ENCODE peak calls at places on chromosomes 6 and 20, in ten cellular contexts. P is endothelial cell of umbilical vein, A is uterus, N is Peyer's patch, L is ovary, G is IMR-90, O is NB4, D is suprapubic skin, Q is testis, M is body of pancreas. C is an unnamed sample.

GRCh38 chr20:25669826-25670422 is 26.7 kb downstream of the ZNF337 start:
- DNase-seq in P (no peak), A (no peak), N (no peak), L (no peak), G (peak), O (peak), D (no peak), Q (no peak), M (no peak), C (no peak)

GRCh38 chr20:32534661-32535240 is 50.4 kb downstream of the NOL4L start:
- DNase-seq in P (no peak), A (no peak), N (peak), L (no peak), G (no peak), O (peak), D (no peak), Q (no peak), M (no peak), C (no peak)

GRCh38 chr20:39645130-39645529 is 683.0 kb downstream of the DHX35 start:
- DNase-seq in P (peak), A (no peak), N (no peak), L (no peak), G (no peak), O (no peak), D (no peak), Q (no peak), M (no peak), C (no peak)

GRCh38 chr20:17155401-17155800 is 71.4 kb upstream of the PCSK2 start:
- DNase-seq in P (no peak), A (no peak), N (no peak), L (no peak), G (no peak), O (no peak), D (no peak), Q (no peak), M (no peak), C (no peak)

GRCh38 chr6:37826188-37826587 is 6.7 kb downstream of the ZFAND3 start:
- DNase-seq in P (no peak), A (no peak), N (no peak), L (no peak), G (no peak), O (no peak), D (no peak), Q (no peak), M (no peak), C (no peak)

GRCh38 chr6:10030942-10031537 is 383.8 kb downstream of the TFAP2A start:
- DNase-seq in P (no peak), A (no peak), N (no peak), L (no peak), G (no peak), O (peak), D (no peak), Q (no peak), M (no peak), C (no peak)

GRCh38 chr6:147204060-147204785 is at the start of gene STXBP5:
- DNase-seq in P (peak), A (peak), N (peak), L (peak), G (peak), O (peak), D (peak), Q (peak), M (peak), C (peak)

GRCh38 chr20:13392391-13392790 is 171.3 kb downstream of the ISM1 start:
- DNase-seq in P (no peak), A (no peak), N (no peak), L (no peak), G (no peak), O (no peak), D (no peak), Q (no peak), M (no peak), C (no peak)

GRCh38 chr6:169617562-169617961 is 84.3 kb downstream of the WDR27 start:
- DNase-seq in P (no peak), A (no peak), N (no peak), L (no peak), G (no peak), O (no peak), D (no peak), Q (no peak), M (no peak), C (no peak)

GRCh38 chr20:25090492-25091429 is 8.8 kb upstream of the VSX1 start:
- DNase-seq in P (no peak), A (no peak), N (peak), L (no peak), G (no peak), O (no peak), D (no peak), Q (no peak), M (peak), C (no peak)

GRCh38 chr6:46414398-46414797 is 76.9 kb downstream of the RCAN2 start:
- DNase-seq in P (no peak), A (no peak), N (no peak), L (no peak), G (no peak), O (no peak), D (no peak), Q (no peak), M (no peak), C (no peak)

GRCh38 chr20:62143976-62144825 is 632 bp downstream of the SS18L1 start:
- DNase-seq in P (peak), A (peak), N (peak), L (peak), G (peak), O (peak), D (no peak), Q (peak), M (peak), C (peak)

GRCh38 chr6:37514377-37514776 is 14.7 kb upstream of the CCDC167 start:
- DNase-seq in P (no peak), A (no peak), N (no peak), L (no peak), G (peak), O (peak), D (no peak), Q (no peak), M (no peak), C (no peak)

GRCh38 chr20:33554914-33555420 is 65.1 kb downstream of the CBFA2T2 start:
- DNase-seq in P (peak), A (no peak), N (peak), L (no peak), G (peak), O (peak), D (no peak), Q (no peak), M (peak), C (no peak)

GRCh38 chr6:66605011-66605410 is 898.0 kb upstream of the EYS start:
- DNase-seq in P (no peak), A (no peak), N (no peak), L (no peak), G (no peak), O (no peak), D (no peak), Q (no peak), M (no peak), C (no peak)

GRCh38 chr6:18207438-18207837 is 52.2 kb downstream of the KDM1B start:
- DNase-seq in P (no peak), A (no peak), N (no peak), L (no peak), G (no peak), O (no peak), D (no peak), Q (no peak), M (no peak), C (no peak)

GRCh38 chr6:35014786-35015185 is 125.7 kb downstream of the ANKS1A start:
- DNase-seq in P (peak), A (no peak), N (no peak), L (no peak), G (peak), O (peak), D (no peak), Q (no peak), M (no peak), C (no peak)

DNA sequence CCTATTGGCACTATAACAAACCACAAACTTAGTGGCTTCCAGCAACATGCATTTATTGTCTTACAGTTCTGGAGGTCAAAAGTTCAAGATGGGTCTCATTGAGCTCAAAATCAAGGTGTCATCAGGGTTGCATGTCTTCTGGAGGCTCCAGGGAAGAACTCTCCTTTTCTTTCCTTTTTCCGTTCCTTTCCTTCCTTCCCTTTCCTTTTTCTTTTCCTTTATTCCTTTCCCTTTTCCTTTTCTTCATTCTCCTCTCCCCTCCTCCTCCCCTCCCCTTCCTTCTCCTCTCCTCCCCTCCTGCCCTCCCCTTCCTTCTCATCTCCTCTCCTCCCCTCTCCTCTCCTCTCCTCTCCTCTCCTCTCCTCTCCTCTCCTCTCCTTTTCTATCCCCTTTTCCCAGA is 460.2 kb upstream of the CDH4 start:
- DNase-seq in P (no peak), A (no peak), N (no peak), L (no peak), G (no peak), O (no peak), D (no peak), Q (no peak), M (no peak), C (no peak)
- TF ChIP-seq POLR2A in P (no peak), A (no peak), N (no peak), L (no peak), G (no peak), O (no peak), D (no peak), Q (no peak), M (no peak), C (no peak)

DNA sequence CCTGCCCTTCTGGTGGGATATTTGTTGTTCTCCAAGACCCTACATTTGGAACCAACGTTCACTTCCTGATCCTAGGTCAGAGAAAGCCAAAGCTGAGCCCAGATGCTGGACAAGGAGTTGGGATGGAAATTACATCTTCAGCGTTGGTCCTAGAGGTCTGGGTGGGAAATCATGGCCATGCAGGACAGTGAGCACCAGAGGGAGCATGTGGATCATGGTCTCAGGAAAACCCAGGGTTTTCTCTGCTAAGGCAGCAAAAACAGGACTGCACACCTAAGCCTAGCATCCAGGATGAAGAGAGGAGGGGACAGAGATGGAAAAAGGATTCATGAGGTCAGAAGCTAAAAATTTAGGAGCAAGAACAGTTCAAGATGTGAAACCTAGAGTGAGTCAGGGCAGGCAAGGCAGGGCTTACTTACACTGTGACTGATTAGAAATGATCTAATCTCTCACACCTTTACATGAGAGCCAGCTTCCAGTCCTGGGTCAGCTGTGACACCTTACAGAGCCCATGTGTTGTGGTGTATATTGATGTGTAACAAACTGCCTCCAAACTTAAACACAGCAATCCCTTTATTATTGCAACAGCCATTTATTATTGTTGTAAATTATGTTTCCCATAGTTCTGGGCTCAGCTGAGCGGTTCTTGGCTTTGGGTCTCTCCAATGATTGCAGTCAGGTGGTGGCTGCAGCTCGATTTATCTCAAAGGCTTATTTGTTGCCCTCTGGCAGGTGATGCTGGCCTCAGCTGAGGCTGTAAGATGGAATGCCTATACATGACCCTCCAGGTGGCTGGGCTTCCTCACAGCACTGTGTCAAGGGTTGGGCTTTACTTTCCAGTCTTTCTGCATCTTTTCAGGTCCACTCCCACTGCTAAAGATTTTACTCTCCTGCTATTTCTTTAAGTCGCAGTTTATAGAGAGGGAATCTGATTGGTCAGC is 6.5 kb downstream of the C20orf202 start:
- DNase-seq in P (peak), A (no peak), N (no peak), L (no peak), G (peak), O (no peak), D (no peak), Q (no peak), M (no peak), C (no peak)
- TF ChIP-seq CTCF in P (peak), A (no peak), N (peak), L (no peak), G (peak), O (no peak), D (no peak), Q (no peak), M (no peak), C (no peak)

GRCh38 chr6:44110005-44110681 is 17.1 kb downstream of the MRPL14 start:
- DNase-seq in P (no peak), A (no peak), N (no peak), L (no peak), G (no peak), O (no peak), D (no peak), Q (no peak), M (no peak), C (no peak)
- TF ChIP-seq POLR2A in P (no peak), A (no peak), N (no peak), L (no peak), G (no peak), O (no peak), D (no peak), Q (no peak), M (no peak), C (no peak)

DNA sequence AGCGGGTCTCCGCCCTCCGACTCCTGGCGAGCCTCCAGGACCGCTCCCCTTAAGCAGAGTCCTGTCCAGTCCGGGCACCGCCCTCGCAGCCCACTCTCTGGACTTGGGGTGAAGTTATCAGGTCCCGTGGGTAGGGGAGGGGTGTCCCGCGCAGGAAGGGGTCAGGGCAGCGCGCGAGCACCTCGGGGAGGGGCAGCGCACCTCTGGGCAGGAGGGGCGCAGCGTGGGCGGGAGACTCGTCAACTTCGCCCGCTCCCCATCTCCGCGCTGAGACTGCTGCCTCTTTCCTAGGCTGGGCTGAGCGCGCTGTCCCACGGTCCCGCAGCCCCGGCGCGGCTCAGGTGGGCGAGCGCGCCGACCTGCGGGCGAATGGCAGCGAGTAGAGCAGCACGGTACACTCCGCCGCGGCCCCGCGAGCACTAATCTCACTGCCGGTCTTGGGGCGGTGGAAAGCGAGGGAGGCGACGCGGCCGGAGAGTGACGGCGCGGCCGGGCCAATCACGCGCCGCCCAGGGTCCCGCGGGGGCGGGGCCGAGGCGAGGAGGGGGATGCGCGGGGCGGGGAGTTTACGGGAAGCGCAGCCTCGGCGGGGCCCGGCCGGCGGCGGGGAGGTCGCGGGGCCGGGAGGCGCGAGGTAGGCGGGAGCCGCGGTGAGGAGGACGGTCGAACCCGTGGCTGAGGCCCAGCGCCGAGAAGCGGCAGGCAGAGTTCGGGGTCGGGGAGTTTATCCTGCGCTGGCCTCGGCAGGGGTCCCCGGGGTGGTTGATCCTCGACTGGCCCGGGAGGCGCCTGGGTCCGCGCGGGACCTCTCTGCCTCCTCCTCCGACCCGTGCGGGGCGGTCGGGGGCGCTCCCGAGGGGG is at the start of gene MAN1A1:
- DNase-seq in P (peak), A (peak), N (peak), L (peak), G (peak), O (peak), D (peak), Q (peak), M (peak), C (peak)
- TF ChIP-seq CTCF in P (no peak), A (no peak), N (peak), L (no peak), G (no peak), O (no peak), D (no peak), Q (no peak), M (no peak), C (no peak)

GRCh38 chr6:137881522-137881886 is 14.4 kb downstream of the TNFAIP3 start:
- DNase-seq in P (no peak), A (no peak), N (no peak), L (no peak), G (no peak), O (no peak), D (no peak), Q (no peak), M (no peak), C (no peak)

GRCh38 chr6:137883400-137883888 is 16.4 kb downstream of the TNFAIP3 start:
- DNase-seq in P (peak), A (no peak), N (no peak), L (no peak), G (peak), O (peak), D (no peak), Q (no peak), M (no peak), C (peak)

GRCh38 chr6:137884428-137884827 is 17.4 kb downstream of the TNFAIP3 start:
- DNase-seq in P (no peak), A (no peak), N (no peak), L (no peak), G (no peak), O (no peak), D (no peak), Q (no peak), M (no peak), C (no peak)

GRCh38 chr6:137880633-137881521 is 13.8 kb downstream of the TNFAIP3 start:
- DNase-seq in P (no peak), A (no peak), N (no peak), L (no peak), G (no peak), O (no peak), D (no peak), Q (peak), M (no peak), C (no peak)

GRCh38 chr6:137882225-137882961 is 15.3 kb downstream of the TNFAIP3 start:
- DNase-seq in P (no peak), A (no peak), N (no peak), L (no peak), G (peak), O (peak), D (no peak), Q (no peak), M (no peak), C (no peak)
- TF ChIP-seq POLR2A in P (no peak), A (no peak), N (no peak), L (no peak), G (no peak), O (no peak), D (no peak), Q (no peak), M (no peak), C (no peak)

GRCh38 chr6:100595456-100595855 is 130.7 kb upstream of the SIM1 start:
- DNase-seq in P (no peak), A (no peak), N (no peak), L (no peak), G (no peak), O (no peak), D (no peak), Q (no peak), M (no peak), C (no peak)

GRCh38 chr6:100599088-100599770 is 134.5 kb upstream of the SIM1 start:
- DNase-seq in P (no peak), A (no peak), N (no peak), L (no peak), G (no peak), O (no peak), D (no peak), Q (no peak), M (no peak), C (no peak)

GRCh38 chr6:100592929-100593328 is 128.2 kb upstream of the SIM1 start:
- DNase-seq in P (no peak), A (no peak), N (no peak), L (no peak), G (no peak), O (peak), D (no peak), Q (no peak), M (no peak), C (no peak)

DNA sequence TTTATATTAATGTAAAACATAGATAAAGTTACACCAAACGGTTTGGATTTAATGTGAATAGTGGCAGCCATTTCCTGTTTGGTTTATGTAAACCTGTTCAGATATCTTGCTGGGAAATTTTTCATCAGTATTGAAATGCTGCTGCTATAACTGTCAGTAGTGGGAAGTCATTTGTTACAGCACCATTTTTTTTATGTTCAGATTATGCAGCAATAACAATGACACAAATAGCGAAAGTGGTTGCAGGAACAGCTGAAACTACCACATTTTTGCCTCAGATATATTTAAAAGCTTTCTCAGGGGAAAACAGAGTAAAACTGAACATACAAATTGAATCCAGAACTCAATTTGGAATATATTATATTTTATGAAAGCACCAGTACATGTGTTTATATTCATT is 128.8 kb upstream of the SIM1 start:
- DNase-seq in P (peak), A (no peak), N (no peak), L (no peak), G (no peak), O (no peak), D (no peak), Q (no peak), M (no peak), C (no peak)
- TF ChIP-seq CTCF in P (no peak), A (no peak), N (no peak), L (no peak), G (no peak), O (no peak), D (no peak), Q (no peak), M (no peak), C (no peak)

GRCh38 chr6:31620586-31621319 is at the start of gene PRRC2A:
- DNase-seq in P (no peak), A (peak), N (peak), L (peak), G (peak), O (peak), D (peak), Q (peak), M (peak), C (peak)
- TF ChIP-seq POLR2A in P (peak), A (peak), N (peak), L (peak), G (peak), O (no peak), D (peak), Q (peak), M (no peak), C (peak)

GRCh38 chr20:57934007-57934805 is 224.4 kb upstream of the PMEPA1 start:
- DNase-seq in P (no peak), A (no peak), N (no peak), L (no peak), G (no peak), O (no peak), D (no peak), Q (no peak), M (no peak), C (no peak)
- TF ChIP-seq CTCF in P (no peak), A (no peak), N (no peak), L (no peak), G (no peak), O (no peak), D (no peak), Q (no peak), M (no peak), C (no peak)

C was measured in adrenal gland.